ENCODE peak calls at places on chromosomes 7 and 10, in eight cellular contexts. G, H, W, U, J, N, V and A are unnamed samples.

GRCh38 chr7:10934292-10934691 is 39.4 kb upstream of the PHF14 start:
- DNase-seq in G (no peak), H (no peak), W (no peak), U (no peak), J (no peak), N (no peak), V (no peak), A (no peak)

GRCh38 chr7:158949359-158949758 is 93.0 kb downstream of the DYNC2I1 start:
- DNase-seq in G (no peak), H (no peak), W (no peak), U (no peak), J (no peak), N (no peak), V (no peak), A (no peak)

GRCh38 chr10:127916826-127917225 is 9.9 kb downstream of the PTPRE start:
- DNase-seq in G (no peak), H (no peak), W (no peak), U (no peak), J (no peak), N (no peak), V (peak), A (no peak)

GRCh38 chr7:117014673-117015133 is 61.4 kb downstream of the ST7 start:
- DNase-seq in G (peak), H (no peak), W (no peak), U (peak), J (peak), N (no peak), V (peak), A (peak)

GRCh38 chr10:102408728-102409603 is 9.6 kb downstream of the PSD start:
- DNase-seq in G (no peak), H (no peak), W (no peak), U (peak), J (no peak), N (no peak), V (peak), A (no peak)

GRCh38 chr7:73909051-73909941 is 48.3 kb downstream of the TMEM270 start:
- DNase-seq in G (peak), H (no peak), W (no peak), U (no peak), J (no peak), N (no peak), V (peak), A (no peak)

GRCh38 chr10:49235392-49235791 is 47.2 kb upstream of the TMEM273 start:
- DNase-seq in G (no peak), H (no peak), W (no peak), U (no peak), J (no peak), N (no peak), V (no peak), A (no peak)

GRCh38 chr10:112907893-112908292 is 42.2 kb upstream of the TCF7L2 start:
- DNase-seq in G (no peak), H (no peak), W (peak), U (no peak), J (no peak), N (peak), V (no peak), A (no peak)

GRCh38 chr10:84543948-84544347 is 215.6 kb downstream of the CCSER2 start:
- DNase-seq in G (no peak), H (peak), W (peak), U (no peak), J (no peak), N (no peak), V (no peak), A (no peak)

GRCh38 chr7:79636849-79637248 is 183.4 kb upstream of the MAGI2 start:
- DNase-seq in G (no peak), H (no peak), W (no peak), U (no peak), J (no peak), N (no peak), V (no peak), A (no peak)

GRCh38 chr10:73591578-73591902 is 398 bp upstream of the USP54 start:
- DNase-seq in G (no peak), H (peak), W (peak), U (no peak), J (no peak), N (no peak), V (no peak), A (no peak)

GRCh38 chr7:134761206-134761786 is 18.1 kb upstream of the CALD1 start:
- DNase-seq in G (no peak), H (no peak), W (no peak), U (no peak), J (no peak), N (no peak), V (no peak), A (no peak)

GRCh38 chr10:114319406-114320248 is 80.6 kb downstream of the VWA2 start:
- DNase-seq in G (no peak), H (no peak), W (no peak), U (no peak), J (no peak), N (no peak), V (peak), A (no peak)

GRCh38 chr7:33903770-33904679 is 1.3 kb upstream of the BMPER start:
- DNase-seq in G (no peak), H (peak), W (peak), U (peak), J (peak), N (peak), V (peak), A (no peak)

GRCh38 chr7:92279429-92280031 is 33.8 kb downstream of the ANKIB1 start:
- DNase-seq in G (no peak), H (no peak), W (no peak), U (no peak), J (no peak), N (no peak), V (no peak), A (no peak)

GRCh38 chr10:87925570-87925969 is 62.1 kb downstream of the PTEN start:
- DNase-seq in G (no peak), H (no peak), W (no peak), U (no peak), J (no peak), N (no peak), V (no peak), A (no peak)

GRCh38 chr10:125201108-125201524 is 40.8 kb upstream of the CTBP2 start:
- DNase-seq in G (peak), H (no peak), W (peak), U (no peak), J (no peak), N (peak), V (no peak), A (no peak)

GRCh38 chr7:82975811-82976468 is 186.7 kb downstream of the PCLO start:
- DNase-seq in G (no peak), H (no peak), W (no peak), U (no peak), J (no peak), N (no peak), V (no peak), A (no peak)

GRCh38 chr10:117198088-117198487 is 799 bp downstream of the KCNK18 start:
- DNase-seq in G (no peak), H (no peak), W (no peak), U (no peak), J (no peak), N (no peak), V (no peak), A (no peak)

GRCh38 chr10:79079490-79080355 is 11.0 kb downstream of the ZMIZ1 start:
- DNase-seq in G (peak), H (no peak), W (peak), U (no peak), J (no peak), N (peak), V (peak), A (peak)

GRCh38 chr10:122159159-122159970 is 111.7 kb upstream of the BTBD16 start:
- DNase-seq in G (no peak), H (no peak), W (no peak), U (no peak), J (no peak), N (no peak), V (no peak), A (no peak)

DNA sequence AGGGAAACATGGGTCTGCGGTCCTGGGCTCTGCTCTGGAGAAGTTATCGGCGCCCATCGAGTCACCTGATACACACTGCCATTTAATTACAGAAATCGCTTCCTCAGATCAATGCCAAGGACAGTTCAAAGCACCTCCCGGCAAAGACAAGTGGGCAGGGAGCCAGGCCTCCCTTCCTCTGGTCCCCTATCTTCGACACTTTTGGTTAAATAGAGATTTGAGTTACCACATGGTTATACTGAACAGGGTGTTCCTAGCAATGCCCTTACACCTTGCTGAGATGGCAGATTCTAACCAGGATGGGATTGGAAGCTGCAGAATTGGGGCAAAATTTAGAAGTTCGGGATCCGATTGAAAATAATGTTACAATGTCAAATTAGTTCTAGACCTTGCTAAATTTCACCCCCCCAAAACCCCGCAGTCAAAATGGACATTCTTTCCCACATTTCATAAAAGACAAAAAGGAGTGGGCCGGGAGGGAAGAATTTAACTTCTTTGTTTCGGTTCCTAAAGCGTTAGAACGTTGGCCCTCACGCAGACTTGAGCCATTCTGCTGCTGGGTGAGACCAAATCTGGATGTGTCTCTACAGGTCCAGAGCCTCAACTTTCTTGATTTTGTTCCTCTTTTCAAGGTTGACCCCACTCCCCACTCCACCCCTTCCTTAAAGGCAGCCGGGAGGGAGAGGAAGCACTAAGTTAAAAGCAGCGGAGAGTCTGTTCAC is 2.2 kb upstream of the DLX5 start:
- DNase-seq in G (no peak), H (no peak), W (no peak), U (no peak), J (no peak), N (no peak), V (no peak), A (no peak)
- TF ChIP-seq POLR2A in G (no peak), H (no peak), W (no peak), U (no peak), J (no peak), N (no peak), V (no peak), A (no peak)

GRCh38 chr7:98283127-98283886 is 1.8 kb downstream of the BRI3 start:
- DNase-seq in G (peak), H (no peak), W (no peak), U (peak), J (peak), N (no peak), V (peak), A (peak)

GRCh38 chr7:98280791-98281756 is at the start of gene BRI3:
- DNase-seq in G (peak), H (peak), W (peak), U (peak), J (peak), N (peak), V (peak), A (peak)

GRCh38 chr7:98280296-98280695 is 1.2 kb upstream of the BRI3 start:
- DNase-seq in G (no peak), H (no peak), W (no peak), U (no peak), J (no peak), N (no peak), V (no peak), A (peak)

GRCh38 chr7:98282727-98283126 is 1.2 kb downstream of the BRI3 start:
- DNase-seq in G (no peak), H (no peak), W (no peak), U (no peak), J (no peak), N (no peak), V (no peak), A (no peak)

GRCh38 chr7:98281757-98282652 is 519 bp downstream of the BRI3 start:
- DNase-seq in G (peak), H (no peak), W (no peak), U (peak), J (peak), N (no peak), V (peak), A (peak)
- TF ChIP-seq POLR2A in G (no peak), H (no peak), W (no peak), U (peak), J (no peak), N (peak), V (no peak), A (no peak)

GRCh38 chr10:63630085-63630927 is 109.1 kb downstream of the REEP3 start:
- DNase-seq in G (peak), H (peak), W (peak), U (peak), J (peak), N (peak), V (peak), A (peak)
- TF ChIP-seq POLR2A in G (peak), H (no peak), W (peak), U (peak), J (peak), N (peak), V (peak), A (peak)

DNA sequence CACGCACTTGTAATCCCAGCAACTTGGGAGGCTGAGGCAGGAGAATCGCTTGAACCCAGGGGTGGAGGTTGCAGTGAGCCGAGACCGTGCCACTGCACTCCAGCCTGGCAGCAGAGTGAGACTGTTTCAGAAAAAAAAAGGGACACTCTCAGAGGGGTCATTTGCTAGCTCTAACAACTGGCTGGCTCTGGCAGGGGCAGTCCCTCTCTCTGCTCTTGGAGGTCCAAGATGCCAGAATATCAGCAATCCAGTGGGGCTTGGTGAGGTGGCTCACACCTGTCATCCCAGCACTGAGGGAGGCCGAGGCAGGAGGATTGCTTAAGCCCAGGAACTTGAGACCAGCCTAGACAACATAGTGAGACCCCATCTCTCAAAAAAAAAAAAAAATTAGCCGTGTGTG is 2.5 kb upstream of the PILRA start:
- DNase-seq in G (no peak), H (no peak), W (no peak), U (no peak), J (no peak), N (no peak), V (no peak), A (no peak)
- TF ChIP-seq POLR2A in G (no peak), H (no peak), W (no peak), U (no peak), J (no peak), N (no peak), V (no peak), A (no peak)

GRCh38 chr10:3778708-3779108 is 6.3 kb downstream of the KLF6 start:
- DNase-seq in G (no peak), H (no peak), W (no peak), U (peak), J (no peak), N (no peak), V (no peak), A (no peak)
- TF ChIP-seq POLR2A in G (no peak), H (peak), W (no peak), U (no peak), J (no peak), N (no peak), V (no peak), A (no peak)

GRCh38 chr10:60944159-60944909 is at the start of gene RHOBTB1:
- DNase-seq in G (no peak), H (peak), W (peak), U (peak), J (peak), N (peak), V (peak), A (peak)
- TF ChIP-seq POLR2A in G (no peak), H (peak), W (no peak), U (peak), J (peak), N (peak), V (peak), A (no peak)